ENCODE peak calls at places on chromosomes 3 and 15, in eight cellular contexts. One of them, this sample, is unnamed.
A peak's percentile ranks its signal among the peaks of the same experiment; 100 is the strongest.

GRCh38 chr15:77455696-77456293 is 35.1 kb downstream of the HMG20A start:
- DNase-seq in body of pancreas: no peak
- DNase-seq in IMR-90: peak; percentile 87
- DNase-seq in endothelial cell of umbilical vein: peak; percentile 95
- DNase-seq in HCT116: no peak
- DNase-seq in heart left ventricle: peak; percentile 28
- DNase-seq in adrenal gland: no peak
- DNase-seq in tibial nerve: no peak
- DNase-seq in this sample: no peak

GRCh38 chr3:149600619-149601018 is 57.2 kb downstream of the WWTR1 start:
- DNase-seq in body of pancreas: no peak
- DNase-seq in IMR-90: no peak
- DNase-seq in endothelial cell of umbilical vein: peak; percentile 91
- DNase-seq in HCT116: no peak
- DNase-seq in heart left ventricle: no peak
- DNase-seq in adrenal gland: no peak
- DNase-seq in tibial nerve: no peak
- DNase-seq in this sample: no peak

GRCh38 chr15:83626171-83626802 is 27.6 kb upstream of the ADAMTSL3 start:
- DNase-seq in body of pancreas: no peak
- DNase-seq in IMR-90: no peak
- DNase-seq in endothelial cell of umbilical vein: no peak
- DNase-seq in HCT116: no peak
- DNase-seq in heart left ventricle: no peak
- DNase-seq in adrenal gland: no peak
- DNase-seq in tibial nerve: no peak
- DNase-seq in this sample: no peak

GRCh38 chr3:39406368-39407258 is at the start of gene RPSA:
- DNase-seq in body of pancreas: peak; percentile 94
- DNase-seq in IMR-90: peak; percentile 96
- DNase-seq in endothelial cell of umbilical vein: peak; percentile 96
- DNase-seq in HCT116: peak; percentile 93
- DNase-seq in heart left ventricle: peak; percentile 92
- DNase-seq in adrenal gland: peak; percentile 97
- DNase-seq in tibial nerve: peak; percentile 92
- DNase-seq in this sample: peak; percentile 97

GRCh38 chr3:76765526-76765925 is 274.4 kb upstream of the ROBO2 start:
- DNase-seq in body of pancreas: peak; percentile 59
- DNase-seq in IMR-90: no peak
- DNase-seq in endothelial cell of umbilical vein: no peak
- DNase-seq in HCT116: no peak
- DNase-seq in heart left ventricle: no peak
- DNase-seq in adrenal gland: no peak
- DNase-seq in tibial nerve: no peak
- DNase-seq in this sample: no peak

GRCh38 chr3:52001443-52001974 is 5.8 kb upstream of the RPL29 start:
- DNase-seq in body of pancreas: peak; percentile 79
- DNase-seq in IMR-90: peak; percentile 43
- DNase-seq in endothelial cell of umbilical vein: peak; percentile 70
- DNase-seq in HCT116: peak; percentile 59
- DNase-seq in heart left ventricle: peak; percentile 69
- DNase-seq in adrenal gland: peak; percentile 73
- DNase-seq in tibial nerve: peak; percentile 77
- DNase-seq in this sample: peak; percentile 79

GRCh38 chr15:83304861-83305661 is 20.6 kb upstream of the BNC1 start:
- DNase-seq in body of pancreas: no peak
- DNase-seq in IMR-90: peak; percentile 26
- DNase-seq in endothelial cell of umbilical vein: no peak
- DNase-seq in HCT116: no peak
- DNase-seq in heart left ventricle: no peak
- DNase-seq in adrenal gland: no peak
- DNase-seq in tibial nerve: no peak
- DNase-seq in this sample: no peak

GRCh38 chr3:9224490-9224889 is 25.0 kb downstream of the SRGAP3 start:
- DNase-seq in body of pancreas: no peak
- DNase-seq in IMR-90: no peak
- DNase-seq in endothelial cell of umbilical vein: no peak
- DNase-seq in HCT116: no peak
- DNase-seq in heart left ventricle: no peak
- DNase-seq in adrenal gland: no peak
- DNase-seq in tibial nerve: no peak
- DNase-seq in this sample: no peak

GRCh38 chr3:20225769-20226168 is 39.8 kb upstream of the SGO1 start:
- DNase-seq in body of pancreas: no peak
- DNase-seq in IMR-90: peak; percentile 3
- DNase-seq in endothelial cell of umbilical vein: peak; percentile 81
- DNase-seq in HCT116: peak; percentile 40
- DNase-seq in heart left ventricle: no peak
- DNase-seq in adrenal gland: no peak
- DNase-seq in tibial nerve: no peak
- DNase-seq in this sample: no peak

GRCh38 chr3:69665026-69665739 is 74.1 kb upstream of the MITF start:
- DNase-seq in body of pancreas: no peak
- DNase-seq in IMR-90: no peak
- DNase-seq in endothelial cell of umbilical vein: peak; percentile 86
- DNase-seq in HCT116: no peak
- DNase-seq in heart left ventricle: peak; percentile 18
- DNase-seq in adrenal gland: peak; percentile 37
- DNase-seq in tibial nerve: no peak
- DNase-seq in this sample: no peak

GRCh38 chr3:44016818-44017217 is 224.9 kb upstream of the TOPAZ1 start:
- DNase-seq in body of pancreas: no peak
- DNase-seq in IMR-90: no peak
- DNase-seq in endothelial cell of umbilical vein: no peak
- DNase-seq in HCT116: no peak
- DNase-seq in heart left ventricle: no peak
- DNase-seq in adrenal gland: no peak
- DNase-seq in tibial nerve: no peak
- DNase-seq in this sample: no peak

GRCh38 chr3:115885621-115886020 is 262.3 kb downstream of the GAP43 start:
- DNase-seq in body of pancreas: no peak
- DNase-seq in IMR-90: peak; percentile 26
- DNase-seq in endothelial cell of umbilical vein: no peak
- DNase-seq in HCT116: no peak
- DNase-seq in heart left ventricle: no peak
- DNase-seq in adrenal gland: no peak
- DNase-seq in tibial nerve: no peak
- DNase-seq in this sample: no peak

DNA sequence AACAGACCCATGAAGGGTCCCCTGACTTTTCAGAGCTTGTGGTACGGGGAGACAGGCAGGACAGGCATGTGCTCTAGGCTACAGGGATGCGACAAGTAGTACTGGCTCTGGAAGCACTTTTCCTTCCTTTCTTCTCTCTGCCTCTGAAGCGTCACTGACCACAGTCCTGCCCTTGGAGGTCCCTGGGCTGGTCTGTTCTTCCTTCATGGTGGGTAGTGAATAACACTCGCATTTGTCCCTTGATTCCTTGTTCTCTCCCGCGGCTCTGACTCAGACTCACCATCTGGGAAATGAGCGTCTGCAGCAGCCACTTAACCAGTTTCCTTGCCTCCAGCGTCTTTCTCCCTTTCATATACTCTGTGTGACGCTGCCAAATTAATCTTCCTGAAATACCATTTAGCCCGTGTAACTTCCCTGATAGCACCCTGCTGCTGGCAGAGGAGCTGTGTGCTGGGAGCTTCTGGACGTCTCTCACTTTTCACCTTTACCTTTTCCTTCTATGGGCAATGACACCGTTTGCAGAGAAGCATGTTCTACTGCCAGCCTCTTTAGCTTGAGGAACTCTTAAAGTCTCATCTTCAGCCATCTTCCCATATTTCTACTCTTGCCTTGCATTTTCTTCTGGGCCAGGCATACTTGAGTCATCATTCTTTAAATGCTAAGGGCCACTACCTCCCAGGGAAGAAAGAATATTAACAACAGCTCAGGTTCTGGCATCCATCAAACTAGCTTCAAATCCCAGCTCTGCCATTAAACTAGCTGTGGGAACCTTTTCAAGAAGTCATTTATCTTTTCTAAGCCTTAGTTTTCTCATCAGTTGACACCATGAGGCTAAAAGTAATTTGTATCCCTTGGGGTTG is 33.6 kb downstream of the TMEM45A start:
- DNase-seq in body of pancreas: peak; percentile 15
- DNase-seq in IMR-90: peak; percentile 79
- DNase-seq in endothelial cell of umbilical vein: no peak
- DNase-seq in HCT116: peak; percentile 27
- DNase-seq in heart left ventricle: peak; percentile 8
- DNase-seq in adrenal gland: no peak
- DNase-seq in tibial nerve: no peak
- DNase-seq in this sample: no peak
- H3K4me3 ChIP-seq in body of pancreas: no peak overlapping the region
- H3K4me3 ChIP-seq in IMR-90: no peak overlapping the region
- H3K4me3 ChIP-seq in endothelial cell of umbilical vein: no peak overlapping the region
- H3K4me3 ChIP-seq in HCT116: no peak overlapping the region
- H3K4me3 ChIP-seq in heart left ventricle: no peak overlapping the region
- H3K4me3 ChIP-seq in adrenal gland: no peak overlapping the region
- H3K4me3 ChIP-seq in tibial nerve: no peak overlapping the region
- H3K4me3 ChIP-seq in this sample: no peak overlapping the region

GRCh38 chr15:38406451-38406850 is 47.5 kb upstream of the FAM98B start:
- DNase-seq in body of pancreas: no peak
- DNase-seq in IMR-90: peak; percentile 58
- DNase-seq in endothelial cell of umbilical vein: no peak
- DNase-seq in HCT116: no peak
- DNase-seq in heart left ventricle: no peak
- DNase-seq in adrenal gland: no peak
- DNase-seq in tibial nerve: no peak
- DNase-seq in this sample: no peak

GRCh38 chr15:38398134-38398533 is 55.8 kb upstream of the FAM98B start:
- DNase-seq in body of pancreas: no peak
- DNase-seq in IMR-90: peak; percentile 99
- DNase-seq in endothelial cell of umbilical vein: peak; percentile 73
- DNase-seq in HCT116: peak; percentile 15
- DNase-seq in heart left ventricle: no peak
- DNase-seq in adrenal gland: peak; percentile 20
- DNase-seq in tibial nerve: peak; percentile 71
- DNase-seq in this sample: peak; percentile 15

GRCh38 chr15:38401101-38401500 is 52.8 kb upstream of the FAM98B start:
- DNase-seq in body of pancreas: no peak
- DNase-seq in IMR-90: peak; percentile 24
- DNase-seq in endothelial cell of umbilical vein: no peak
- DNase-seq in HCT116: no peak
- DNase-seq in heart left ventricle: no peak
- DNase-seq in adrenal gland: no peak
- DNase-seq in tibial nerve: no peak
- DNase-seq in this sample: no peak

DNA sequence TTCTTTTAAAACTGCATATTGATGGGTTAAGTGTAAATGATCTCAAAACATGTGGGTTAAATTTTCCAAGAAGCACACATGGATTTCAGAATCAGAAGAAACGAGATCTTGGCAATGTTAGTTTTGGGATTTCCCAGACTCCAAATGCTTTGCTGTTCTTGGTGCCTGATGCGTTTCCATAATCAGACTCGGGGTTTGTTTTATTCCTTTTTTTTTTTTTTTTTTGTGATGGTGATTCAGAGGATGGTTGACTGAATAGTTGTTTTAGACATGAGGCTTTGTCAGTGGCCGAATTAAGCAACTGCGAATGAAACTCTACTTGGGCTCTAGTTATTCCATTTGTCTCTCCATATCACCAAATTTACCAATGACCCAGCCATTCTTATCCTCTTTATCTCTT is 52.2 kb upstream of the FAM98B start:
- DNase-seq in body of pancreas: no peak
- DNase-seq in IMR-90: no peak
- DNase-seq in endothelial cell of umbilical vein: no peak
- DNase-seq in HCT116: no peak
- DNase-seq in heart left ventricle: no peak
- DNase-seq in adrenal gland: no peak
- DNase-seq in tibial nerve: no peak
- DNase-seq in this sample: no peak
- H3K27me3 ChIP-seq in body of pancreas: no peaks in the 10 kb centered on the region
- H3K27me3 ChIP-seq in IMR-90: no peaks in the 10 kb centered on the region
- H3K27me3 ChIP-seq in endothelial cell of umbilical vein: peaks cover 5% of the 10 kb centered on the region
- H3K27me3 ChIP-seq in HCT116: no peaks in the 10 kb centered on the region
- H3K27me3 ChIP-seq in heart left ventricle: no peaks in the 10 kb centered on the region
- H3K27me3 ChIP-seq in adrenal gland: no peaks in the 10 kb centered on the region
- H3K27me3 ChIP-seq in tibial nerve: no peaks in the 10 kb centered on the region
- H3K27me3 ChIP-seq in this sample: peaks cover 5% of the 10 kb centered on the region

GRCh38 chr3:133820889-133821675 is 15.5 kb downstream of the SRPRB start:
- DNase-seq in body of pancreas: no peak
- DNase-seq in IMR-90: no peak
- DNase-seq in endothelial cell of umbilical vein: no peak
- DNase-seq in HCT116: no peak
- DNase-seq in heart left ventricle: no peak
- DNase-seq in adrenal gland: no peak
- DNase-seq in tibial nerve: no peak
- DNase-seq in this sample: no peak
- TF ChIP-seq POLR2A in body of pancreas: no peak
- TF ChIP-seq POLR2A in IMR-90: no peak
- TF ChIP-seq POLR2A in endothelial cell of umbilical vein: no peak
- TF ChIP-seq POLR2A in HCT116: no peak
- TF ChIP-seq POLR2A in heart left ventricle: no peak
- TF ChIP-seq POLR2A in adrenal gland: no peak
- TF ChIP-seq POLR2A in tibial nerve: no peak
- TF ChIP-seq POLR2A in this sample: no peak

GRCh38 chr3:104291437-104291851 is 1075.3 kb upstream of the ALCAM start:
- DNase-seq in body of pancreas: no peak
- DNase-seq in IMR-90: no peak
- DNase-seq in endothelial cell of umbilical vein: peak; percentile 18
- DNase-seq in HCT116: no peak
- DNase-seq in heart left ventricle: no peak
- DNase-seq in adrenal gland: peak; percentile 17
- DNase-seq in tibial nerve: no peak
- DNase-seq in this sample: no peak
- H3K4me3 ChIP-seq in body of pancreas: no peak overlapping the region
- H3K4me3 ChIP-seq in IMR-90: peak overlapping the region; percentile 29
- H3K4me3 ChIP-seq in endothelial cell of umbilical vein: no peak overlapping the region
- H3K4me3 ChIP-seq in HCT116: no peak overlapping the region
- H3K4me3 ChIP-seq in heart left ventricle: peak overlapping the region; percentile 4
- H3K4me3 ChIP-seq in adrenal gland: peak overlapping the region; percentile 50
- H3K4me3 ChIP-seq in tibial nerve: peak overlapping the region; percentile 36
- H3K4me3 ChIP-seq in this sample: no peak overlapping the region

GRCh38 chr15:59999558-60000112 is 4.5 kb upstream of the FOXB1 start:
- DNase-seq in body of pancreas: no peak
- DNase-seq in IMR-90: no peak
- DNase-seq in endothelial cell of umbilical vein: no peak
- DNase-seq in HCT116: no peak
- DNase-seq in heart left ventricle: no peak
- DNase-seq in adrenal gland: no peak
- DNase-seq in tibial nerve: no peak
- DNase-seq in this sample: no peak
- H3K27me3 ChIP-seq in body of pancreas: peaks cover 80% of the 10 kb centered on the region
- H3K27me3 ChIP-seq in IMR-90: peaks cover 96% of the 10 kb centered on the region
- H3K27me3 ChIP-seq in endothelial cell of umbilical vein: peaks cover 99% of the 10 kb centered on the region
- H3K27me3 ChIP-seq in HCT116: peaks cover 30% of the 10 kb centered on the region
- H3K27me3 ChIP-seq in heart left ventricle: peaks cover 100% of the 10 kb centered on the region
- H3K27me3 ChIP-seq in adrenal gland: peaks cover 98% of the 10 kb centered on the region
- H3K27me3 ChIP-seq in tibial nerve: peaks cover 100% of the 10 kb centered on the region
- H3K27me3 ChIP-seq in this sample: peaks cover 100% of the 10 kb centered on the region

GRCh38 chr3:11271986-11272904 is at the start of gene ATG7:
- DNase-seq in body of pancreas: peak; percentile 97
- DNase-seq in IMR-90: peak; percentile 96
- DNase-seq in endothelial cell of umbilical vein: peak; percentile 98
- DNase-seq in HCT116: peak; percentile 87
- DNase-seq in heart left ventricle: peak; percentile 97
- DNase-seq in adrenal gland: peak; percentile 98
- DNase-seq in tibial nerve: peak; percentile 95
- DNase-seq in this sample: peak; percentile 98
- TF ChIP-seq POLR2A in body of pancreas: peak; percentile 96
- TF ChIP-seq POLR2A in IMR-90: peak; percentile 94
- TF ChIP-seq POLR2A in endothelial cell of umbilical vein: peak; percentile 89
- TF ChIP-seq POLR2A in HCT116: no peak
- TF ChIP-seq POLR2A in heart left ventricle: peak; percentile 82
- TF ChIP-seq POLR2A in adrenal gland: peak; percentile 87
- TF ChIP-seq POLR2A in tibial nerve: peak; percentile 78
- TF ChIP-seq POLR2A in this sample: peak; percentile 95